ENCODE peak calls at places on chromosomes 13 and 19, in four cellular contexts. Y, Z, N and U are unnamed samples.

GRCh38 chr13:29754486-29754806 is 96.0 kb downstream of the UBL3 start:
- DNase-seq in N (no peak), Y (no peak), Z (peak), U (no peak)

GRCh38 chr19:38869836-38870607 is 8.1 kb downstream of the RINL start:
- DNase-seq in N (peak), Z (peak), Y (peak), U (peak)

GRCh38 chr13:110531671-110532083 is 29.8 kb downstream of the RAB20 start:
- DNase-seq in N (no peak), Z (peak), Y (no peak), U (no peak)

GRCh38 chr19:18167975-18168645 is 5.5 kb upstream of the IFI30 start:
- DNase-seq in N (peak), Z (peak), Y (no peak), U (peak)

GRCh38 chr13:72125561-72125960 is 258.6 kb upstream of the DACH1 start:
- DNase-seq in Z (no peak), Y (no peak), N (no peak), U (no peak)

GRCh38 chr13:56515441-56515840 is 625.3 kb upstream of the PRR20A start:
- DNase-seq in Y (no peak), N (no peak), Z (no peak), U (no peak)

GRCh38 chr13:113152894-113153809 is 5.3 kb upstream of the PROZ start:
- DNase-seq in Y (peak), Z (peak), N (no peak), U (peak)

GRCh38 chr13:110560606-110561334 is 752 bp downstream of the RAB20 start:
- DNase-seq in Z (peak), Y (no peak), N (no peak), U (peak)

GRCh38 chr13:32299893-32300292 is 15.3 kb downstream of the ZAR1L start:
- DNase-seq in N (no peak), Z (no peak), Y (no peak), U (no peak)

GRCh38 chr13:113930711-113931637 is 42.9 kb downstream of the C13orf46 start:
- DNase-seq in Z (no peak), Y (no peak), N (peak), U (no peak)

GRCh38 chr13:75217949-75218348 is 264.0 kb downstream of the TBC1D4 start:
- DNase-seq in Y (no peak), Z (no peak), N (no peak), U (no peak)

GRCh38 chr19:28168557-28168956 is 1044.4 kb downstream of the UQCRFS1 start:
- DNase-seq in N (no peak), Y (no peak), Z (no peak), U (no peak)

GRCh38 chr13:103948477-103948876 is 882.3 kb upstream of the SLC10A2 start:
- DNase-seq in Z (no peak), Y (no peak), N (no peak), U (no peak)

GRCh38 chr13:89212186-89212585 is 1541.0 kb downstream of the SLITRK5 start:
- DNase-seq in Z (no peak), N (no peak), Y (peak), U (no peak)

GRCh38 chr19:12065100-12065538 is 588 bp downstream of the ZNF844 start:
- DNase-seq in Z (peak), N (peak), Y (no peak), U (peak)

GRCh38 chr13:74287672-74288169 is 153.5 kb upstream of the KLF12 start:
- DNase-seq in Y (peak), N (peak), Z (peak), U (peak)

GRCh38 chr13:53272873-53273272 is 244.3 kb downstream of the OLFM4 start:
- DNase-seq in N (no peak), Y (no peak), Z (no peak), U (no peak)

GRCh38 chr13:113907637-113908617 is 44.1 kb upstream of the GAS6 start:
- DNase-seq in Y (peak), Z (no peak), N (no peak), U (peak)

GRCh38 chr13:87259479-87260083 is 411.6 kb upstream of the SLITRK5 start:
- DNase-seq in N (no peak), Y (no peak), Z (peak), U (no peak)

GRCh38 chr13:27425918-27426630 is 1.7 kb downstream of the GTF3A start:
- DNase-seq in Z (peak), Y (peak), N (peak), U (peak)

GRCh38 chr19:41997121-41997850 is 3.3 kb upstream of the ATP1A3 start:
- DNase-seq in Z (peak), N (peak), Y (no peak), U (peak)

GRCh38 chr19:35272954-35273649 is 4.3 kb downstream of the USF2 start:
- DNase-seq in Y (no peak), N (no peak), Z (no peak), U (no peak)

GRCh38 chr19:1045247-1045603 is 5.3 kb downstream of the ABCA7 start:
- DNase-seq in Y (no peak), Z (no peak), N (peak), U (peak)

GRCh38 chr13:61727714-61728275 is 312.1 kb upstream of the PCDH20 start:
- DNase-seq in N (no peak), Y (no peak), Z (no peak), U (no peak)

GRCh38 chr13:51305558-51305957 is 33.9 kb upstream of the SERPINE3 start:
- DNase-seq in Y (no peak), Z (no peak), N (no peak), U (no peak)

GRCh38 chr19:28633223-28634030 is 579.5 kb downstream of the UQCRFS1 start:
- DNase-seq in Y (peak), N (peak), Z (peak), U (peak)

GRCh38 chr19:49889687-49890348 is 6.9 kb downstream of the IL4I1 start:
- DNase-seq in Z (peak), N (peak), Y (no peak), U (peak)